ENCODE peak calls at places on chromosome 12, in four cellular contexts. One of them, this sample, is unnamed.

GRCh38 chr12:26807292-26807691 is 25.7 kb downstream of the ITPR2 start:
- DNase-seq in mesothelial cell of epicardium: no peak
- DNase-seq in heart left ventricle: no peak
- DNase-seq in fibroblast of mammary gland: no peak
- DNase-seq in this sample: no peak

GRCh38 chr12:124655317-124656213 is 88.2 kb upstream of the NCOR2 start:
- DNase-seq in mesothelial cell of epicardium: peak
- DNase-seq in heart left ventricle: peak
- DNase-seq in fibroblast of mammary gland: peak
- DNase-seq in this sample: peak

GRCh38 chr12:25438638-25439037 is 114.4 kb downstream of the LMNTD1 start:
- DNase-seq in mesothelial cell of epicardium: no peak
- DNase-seq in heart left ventricle: no peak
- DNase-seq in fibroblast of mammary gland: peak
- DNase-seq in this sample: peak

GRCh38 chr12:79020106-79020505 is 155.5 kb downstream of the SYT1 start:
- DNase-seq in mesothelial cell of epicardium: no peak
- DNase-seq in heart left ventricle: no peak
- DNase-seq in fibroblast of mammary gland: peak
- DNase-seq in this sample: peak

GRCh38 chr12:57233357-57234232 is 4.1 kb downstream of the SHMT2 start:
- DNase-seq in mesothelial cell of epicardium: no peak
- DNase-seq in heart left ventricle: no peak
- DNase-seq in fibroblast of mammary gland: peak
- DNase-seq in this sample: no peak

GRCh38 chr12:54502485-54502884 is 4.9 kb downstream of the NCKAP1L start:
- DNase-seq in mesothelial cell of epicardium: no peak
- DNase-seq in heart left ventricle: no peak
- DNase-seq in fibroblast of mammary gland: no peak
- DNase-seq in this sample: no peak

GRCh38 chr12:62799126-62799736 is 135.7 kb downstream of the PPM1H start:
- DNase-seq in mesothelial cell of epicardium: peak
- DNase-seq in heart left ventricle: peak
- DNase-seq in fibroblast of mammary gland: peak
- DNase-seq in this sample: peak

GRCh38 chr12:104615048-104615561 is 158.4 kb downstream of the CHST11 start:
- DNase-seq in mesothelial cell of epicardium: no peak
- DNase-seq in heart left ventricle: no peak
- DNase-seq in fibroblast of mammary gland: peak
- DNase-seq in this sample: no peak

GRCh38 chr12:450438-450837 is 9.3 kb upstream of the B4GALNT3 start:
- DNase-seq in mesothelial cell of epicardium: no peak
- DNase-seq in heart left ventricle: no peak
- DNase-seq in fibroblast of mammary gland: no peak
- DNase-seq in this sample: no peak

GRCh38 chr12:56896082-56896481 is 38.1 kb downstream of the SDR9C7 start:
- DNase-seq in mesothelial cell of epicardium: no peak
- DNase-seq in heart left ventricle: no peak
- DNase-seq in fibroblast of mammary gland: no peak
- DNase-seq in this sample: no peak

GRCh38 chr12:130933269-130933995 is 20.3 kb upstream of the ADGRD1 start:
- DNase-seq in mesothelial cell of epicardium: no peak
- DNase-seq in heart left ventricle: no peak
- DNase-seq in fibroblast of mammary gland: no peak
- DNase-seq in this sample: no peak

GRCh38 chr12:68236421-68237059 is 10.9 kb upstream of the IL26 start:
- DNase-seq in mesothelial cell of epicardium: no peak
- DNase-seq in heart left ventricle: no peak
- DNase-seq in fibroblast of mammary gland: peak
- DNase-seq in this sample: no peak

GRCh38 chr12:55699471-55700055 is 8.1 kb downstream of the ITGA7 start:
- DNase-seq in mesothelial cell of epicardium: no peak
- DNase-seq in heart left ventricle: no peak
- DNase-seq in fibroblast of mammary gland: no peak
- DNase-seq in this sample: no peak

GRCh38 chr12:20588057-20588456 is 107.1 kb upstream of the SLCO1C1 start:
- DNase-seq in mesothelial cell of epicardium: no peak
- DNase-seq in heart left ventricle: no peak
- DNase-seq in fibroblast of mammary gland: no peak
- DNase-seq in this sample: no peak

GRCh38 chr12:110349521-110350151 is 53.9 kb downstream of the ANAPC7 start:
- DNase-seq in mesothelial cell of epicardium: no peak
- DNase-seq in heart left ventricle: no peak
- DNase-seq in fibroblast of mammary gland: no peak
- DNase-seq in this sample: no peak

GRCh38 chr12:67986632-67987031 is 2.6 kb upstream of the IFNG-AS1 start:
- DNase-seq in mesothelial cell of epicardium: no peak
- DNase-seq in heart left ventricle: no peak
- DNase-seq in fibroblast of mammary gland: peak
- DNase-seq in this sample: no peak

GRCh38 chr12:45284096-45284901 is 68.4 kb downstream of the ANO6 start:
- DNase-seq in mesothelial cell of epicardium: no peak
- DNase-seq in heart left ventricle: no peak
- DNase-seq in fibroblast of mammary gland: peak
- DNase-seq in this sample: peak

GRCh38 chr12:51217133-51217967 is 512 bp downstream of the POU6F1 start:
- DNase-seq in mesothelial cell of epicardium: peak
- DNase-seq in heart left ventricle: peak
- DNase-seq in fibroblast of mammary gland: peak
- DNase-seq in this sample: no peak

GRCh38 chr12:64883264-64884163 is 59.1 kb downstream of the TBC1D30 start:
- DNase-seq in mesothelial cell of epicardium: no peak
- DNase-seq in heart left ventricle: no peak
- DNase-seq in fibroblast of mammary gland: no peak
- DNase-seq in this sample: no peak

GRCh38 chr12:28844718-28845117 is 304.4 kb upstream of the FAR2 start:
- DNase-seq in mesothelial cell of epicardium: no peak
- DNase-seq in heart left ventricle: no peak
- DNase-seq in fibroblast of mammary gland: no peak
- DNase-seq in this sample: no peak

GRCh38 chr12:99552022-99552421 is 95.5 kb upstream of the GARIN6 start:
- DNase-seq in mesothelial cell of epicardium: no peak
- DNase-seq in heart left ventricle: no peak
- DNase-seq in fibroblast of mammary gland: no peak
- DNase-seq in this sample: no peak

DNA sequence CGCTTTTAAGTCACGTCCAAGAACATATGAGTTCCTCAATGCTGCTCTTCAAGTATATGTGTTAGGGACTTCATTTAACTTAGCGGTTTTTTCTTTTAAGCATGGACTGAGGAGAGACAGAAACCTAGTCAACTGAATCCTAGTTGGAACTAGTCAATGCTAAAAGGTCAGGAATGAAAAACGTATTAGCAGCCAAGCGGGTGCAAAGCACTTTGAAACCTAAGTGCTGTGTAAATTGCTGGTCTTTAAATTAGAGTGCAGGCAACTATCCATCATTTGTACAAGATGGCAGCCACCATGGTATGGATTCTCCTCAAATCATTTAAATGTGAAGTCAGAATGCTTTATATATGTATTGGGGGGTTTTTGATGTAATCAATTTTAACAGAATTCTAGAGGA is 199.0 kb downstream of the ANO2 start:
- DNase-seq in mesothelial cell of epicardium: no peak
- DNase-seq in heart left ventricle: no peak
- DNase-seq in fibroblast of mammary gland: no peak
- DNase-seq in this sample: no peak
- TF ChIP-seq CTCF in mesothelial cell of epicardium: no peak
- TF ChIP-seq CTCF in heart left ventricle: no peak
- TF ChIP-seq CTCF in fibroblast of mammary gland: no peak
- TF ChIP-seq CTCF in this sample: no peak

DNA sequence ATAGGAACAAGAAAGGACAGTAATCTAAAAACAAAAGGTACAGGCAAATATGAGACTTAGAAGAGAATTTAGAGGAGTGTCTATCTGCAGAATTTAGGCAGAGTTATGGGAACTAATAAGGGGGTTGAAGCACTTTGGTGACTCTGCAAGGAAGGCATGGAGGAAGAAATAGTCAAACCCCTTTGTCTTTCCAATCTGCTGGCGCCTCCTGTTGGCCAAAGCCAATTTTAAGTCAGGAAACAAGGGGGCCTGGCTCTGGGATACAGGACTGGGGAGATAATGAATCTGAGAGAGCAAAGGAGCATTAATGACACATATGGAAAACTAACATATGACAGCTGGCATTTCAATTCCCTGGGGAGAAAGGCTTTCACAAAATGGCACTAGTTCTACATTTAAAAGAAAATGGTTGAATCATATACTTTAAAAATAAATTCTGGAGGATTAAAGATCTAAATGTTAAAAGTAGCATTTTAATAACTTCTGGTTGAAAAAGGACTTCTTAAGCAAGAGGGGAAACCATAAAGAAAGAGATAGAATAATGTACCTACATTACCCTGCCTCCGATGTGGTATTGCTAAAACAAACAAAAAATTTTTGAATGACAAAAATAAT is 48.5 kb upstream of the CSRP2 start:
- DNase-seq in mesothelial cell of epicardium: no peak
- DNase-seq in heart left ventricle: no peak
- DNase-seq in fibroblast of mammary gland: peak
- DNase-seq in this sample: peak
- TF ChIP-seq CTCF in mesothelial cell of epicardium: no peak
- TF ChIP-seq CTCF in heart left ventricle: peak
- TF ChIP-seq CTCF in fibroblast of mammary gland: peak
- TF ChIP-seq CTCF in this sample: peak

GRCh38 chr12:84397846-84398245 is 514.8 kb downstream of the SLC6A15 start:
- DNase-seq in mesothelial cell of epicardium: no peak
- DNase-seq in heart left ventricle: no peak
- DNase-seq in fibroblast of mammary gland: no peak
- DNase-seq in this sample: no peak

DNA sequence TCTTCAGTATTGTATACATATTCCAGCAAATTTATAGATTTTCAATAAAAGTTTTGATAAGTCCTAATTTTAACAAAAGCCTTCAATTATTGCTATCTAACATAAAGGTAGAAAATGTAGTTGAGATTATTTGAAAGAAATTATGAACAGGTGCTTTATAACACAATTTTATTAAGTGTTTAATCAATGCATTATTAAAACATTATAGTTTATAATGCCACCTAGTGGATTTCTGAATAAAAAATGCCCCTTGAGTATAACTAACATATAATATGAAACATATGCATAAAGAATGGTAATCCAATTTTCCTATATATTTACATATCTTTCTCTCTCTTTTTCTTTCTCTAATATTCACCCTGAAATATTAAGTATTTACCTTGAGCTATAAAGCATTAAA is 515.3 kb downstream of the SLC6A15 start:
- DNase-seq in mesothelial cell of epicardium: no peak
- DNase-seq in heart left ventricle: no peak
- DNase-seq in fibroblast of mammary gland: peak
- DNase-seq in this sample: no peak
- TF ChIP-seq CTCF in mesothelial cell of epicardium: no peak
- TF ChIP-seq CTCF in heart left ventricle: peak
- TF ChIP-seq CTCF in fibroblast of mammary gland: no peak
- TF ChIP-seq CTCF in this sample: peak

GRCh38 chr12:121267822-121268221 is 28.7 kb downstream of the CAMKK2 start:
- DNase-seq in mesothelial cell of epicardium: no peak
- DNase-seq in heart left ventricle: no peak
- DNase-seq in fibroblast of mammary gland: no peak
- DNase-seq in this sample: no peak
- TF ChIP-seq CTCF in mesothelial cell of epicardium: no peak
- TF ChIP-seq CTCF in heart left ventricle: no peak
- TF ChIP-seq CTCF in fibroblast of mammary gland: no peak
- TF ChIP-seq CTCF in this sample: no peak

GRCh38 chr12:46981627-46982026 is 97.8 kb upstream of the PCED1B start:
- DNase-seq in mesothelial cell of epicardium: no peak
- DNase-seq in heart left ventricle: no peak
- DNase-seq in fibroblast of mammary gland: no peak
- DNase-seq in this sample: peak
- TF ChIP-seq CTCF in mesothelial cell of epicardium: no peak
- TF ChIP-seq CTCF in heart left ventricle: no peak
- TF ChIP-seq CTCF in fibroblast of mammary gland: no peak
- TF ChIP-seq CTCF in this sample: no peak

DNA sequence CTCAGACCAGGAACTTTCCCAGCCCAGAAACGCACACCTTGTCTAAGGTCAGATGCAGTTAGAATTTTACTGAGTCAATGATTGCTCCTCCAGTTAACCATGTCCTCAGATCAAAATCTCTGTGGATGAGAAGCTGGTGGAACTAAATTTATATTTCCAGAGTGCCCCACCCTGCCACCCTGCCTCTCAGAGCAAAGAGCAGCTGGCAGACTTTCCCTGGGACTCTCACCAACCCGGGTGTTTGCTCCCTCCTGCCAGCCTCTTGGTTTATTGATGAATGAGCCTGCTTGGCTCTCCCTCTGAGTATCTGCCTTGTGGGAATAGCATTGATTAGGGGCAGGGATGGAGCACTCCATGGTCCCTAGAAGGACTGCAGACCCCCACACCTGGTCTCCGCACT is 5.9 kb upstream of the KRT1 start:
- DNase-seq in mesothelial cell of epicardium: no peak
- DNase-seq in heart left ventricle: no peak
- DNase-seq in fibroblast of mammary gland: no peak
- DNase-seq in this sample: no peak
- TF ChIP-seq CTCF in mesothelial cell of epicardium: no peak
- TF ChIP-seq CTCF in heart left ventricle: no peak
- TF ChIP-seq CTCF in fibroblast of mammary gland: no peak
- TF ChIP-seq CTCF in this sample: no peak

DNA sequence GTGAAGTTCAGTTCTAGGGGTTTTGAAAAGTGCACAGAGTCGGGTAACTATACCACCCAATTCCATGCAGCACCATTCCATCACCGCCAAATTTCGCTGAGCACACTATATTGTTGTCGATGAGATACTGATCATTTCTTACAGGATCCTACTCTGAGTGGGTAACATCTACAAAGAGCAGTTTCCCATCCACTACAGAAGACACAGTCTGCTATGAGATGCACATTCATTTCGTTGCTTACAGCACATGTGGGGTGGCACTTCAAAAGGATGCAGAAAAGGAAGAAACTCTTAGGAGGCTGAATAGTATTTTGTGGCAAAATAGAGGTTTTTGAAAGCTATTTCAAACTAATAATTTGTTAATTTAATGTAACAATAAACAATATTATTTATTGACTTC is 186.7 kb upstream of the PARP11 start:
- DNase-seq in mesothelial cell of epicardium: no peak
- DNase-seq in heart left ventricle: no peak
- DNase-seq in fibroblast of mammary gland: no peak
- DNase-seq in this sample: no peak
- TF ChIP-seq CTCF in mesothelial cell of epicardium: no peak
- TF ChIP-seq CTCF in heart left ventricle: no peak
- TF ChIP-seq CTCF in fibroblast of mammary gland: no peak
- TF ChIP-seq CTCF in this sample: no peak

DNA sequence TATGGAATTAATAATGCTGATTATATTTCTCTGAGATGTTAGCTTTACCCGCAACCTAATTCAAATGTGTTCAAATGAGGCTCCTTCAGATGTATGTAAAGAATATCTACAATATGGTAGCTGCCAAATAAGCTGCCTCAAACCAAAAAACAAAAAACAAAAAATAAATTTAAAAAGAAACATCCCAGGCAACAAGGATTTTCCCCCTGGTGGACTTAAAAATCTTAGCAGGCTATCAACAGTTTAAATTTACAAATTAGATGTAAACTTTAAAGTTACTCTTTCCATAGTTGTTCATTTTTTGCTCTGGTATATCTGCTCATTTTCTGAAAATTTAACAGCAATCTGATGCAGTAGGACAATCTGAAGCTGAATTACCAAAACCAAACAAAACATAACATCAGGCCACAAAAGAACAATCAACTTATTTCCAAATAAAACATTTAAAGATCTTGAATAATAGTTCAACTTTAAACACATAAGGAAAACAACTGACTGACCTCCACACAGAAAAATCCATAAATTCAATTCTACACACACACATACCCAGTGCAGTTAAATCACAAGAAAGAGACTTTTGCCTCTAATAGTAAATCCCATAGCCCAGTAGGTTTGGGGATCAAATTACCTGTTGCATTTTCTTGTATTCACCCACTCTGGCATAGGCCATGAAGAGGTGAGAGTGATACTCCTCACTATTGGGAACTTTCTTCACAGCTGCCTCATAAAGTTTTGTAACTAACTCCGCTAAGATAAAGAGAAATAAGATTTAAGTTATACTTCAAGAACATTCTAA is 21.3 kb downstream of the NAA25 start:
- DNase-seq in mesothelial cell of epicardium: no peak
- DNase-seq in heart left ventricle: no peak
- DNase-seq in fibroblast of mammary gland: no peak
- DNase-seq in this sample: no peak
- TF ChIP-seq CTCF in mesothelial cell of epicardium: peak
- TF ChIP-seq CTCF in heart left ventricle: no peak
- TF ChIP-seq CTCF in fibroblast of mammary gland: peak
- TF ChIP-seq CTCF in this sample: peak

This sample was measured in HFFc6.